ENCODE peak calls at places on chromosomes 3 and 15, in five cellular contexts. S is breast epithelium, P is BE2C, N is astrocyte of the spinal cord, M is cardiac fibroblast. J is an unnamed sample.

GRCh38 chr15:40081691-40082194 is 26.9 kb downstream of the BMF start:
- DNase-seq in S (peak), P (peak), N (peak), M (peak), J (no peak)

GRCh38 chr3:44330444-44330843 is 8.1 kb upstream of the TCAIM start:
- DNase-seq in S (no peak), P (no peak), N (no peak), M (no peak), J (no peak)

GRCh38 chr3:188523291-188523690 is 369.3 kb downstream of the LPP start:
- DNase-seq in S (no peak), P (no peak), N (no peak), M (no peak), J (no peak)

GRCh38 chr3:33982269-33982798 is 183.9 kb downstream of the PDCD6IP start:
- DNase-seq in S (no peak), P (no peak), N (no peak), M (no peak), J (no peak)

GRCh38 chr3:178454714-178455113 is 81.5 kb upstream of the KCNMB2 start:
- DNase-seq in S (no peak), P (no peak), N (peak), M (peak), J (no peak)

GRCh38 chr3:136678981-136679380 is 73.2 kb downstream of the STAG1 start:
- DNase-seq in S (no peak), P (no peak), N (peak), M (peak), J (no peak)

GRCh38 chr3:61685755-61686154 is 124.4 kb downstream of the PTPRG start:
- DNase-seq in S (no peak), P (no peak), N (no peak), M (no peak), J (no peak)

GRCh38 chr3:101687142-101687931 is 819 bp upstream of the RPL24 start:
- DNase-seq in S (no peak), P (no peak), N (no peak), M (no peak), J (no peak)

GRCh38 chr3:155664922-155665695 is 79.8 kb downstream of the PLCH1 start:
- DNase-seq in S (no peak), P (no peak), N (peak), M (peak), J (peak)

GRCh38 chr15:83290236-83290635 is 5.8 kb upstream of the BNC1 start:
- DNase-seq in S (no peak), P (no peak), N (no peak), M (no peak), J (no peak)

GRCh38 chr15:57534279-57534678 is 57.4 kb upstream of the MYZAP start:
- DNase-seq in S (no peak), P (no peak), N (no peak), M (peak), J (no peak)

GRCh38 chr3:42544492-42545283 is 37.1 kb downstream of the SEC22C start:
- DNase-seq in S (peak), P (no peak), N (peak), M (no peak), J (no peak)

GRCh38 chr15:80437492-80437891 is 33.3 kb downstream of the ARNT2 start:
- DNase-seq in S (no peak), P (no peak), N (peak), M (no peak), J (no peak)

GRCh38 chr3:175198991-175199390 is 339.9 kb downstream of the NAALADL2 start:
- DNase-seq in S (no peak), P (no peak), N (no peak), M (no peak), J (no peak)

GRCh38 chr3:49469037-49469875 is 811 bp upstream of the DAG1 start:
- DNase-seq in S (peak), P (peak), N (peak), M (peak), J (peak)

GRCh38 chr3:188855690-188856089 is 316.1 kb upstream of the TPRG1 start:
- DNase-seq in S (no peak), P (no peak), N (no peak), M (no peak), J (no peak)

GRCh38 chr3:195873281-195873887 is 35.0 kb downstream of the TNK2 start:
- DNase-seq in S (no peak), P (no peak), N (no peak), M (no peak), J (no peak)

GRCh38 chr15:78638658-78639314 is 2.2 kb downstream of the CHRNB4 start:
- DNase-seq in S (no peak), P (peak), N (peak), M (peak), J (no peak)

GRCh38 chr15:43749690-43750345 is 3.6 kb downstream of the PDIA3 start:
- DNase-seq in S (no peak), P (no peak), N (peak), M (no peak), J (no peak)

GRCh38 chr3:16040991-16041390 is 133.5 kb upstream of the GALNT15 start:
- DNase-seq in S (no peak), P (no peak), N (no peak), M (no peak), J (no peak)

GRCh38 chr3:50233176-50233575 is 2.8 kb upstream of the GNAI2 start:
- DNase-seq in S (no peak), P (no peak), N (no peak), M (no peak), J (no peak)

GRCh38 chr3:24069045-24069444 is 124.0 kb downstream of the NR1D2 start:
- DNase-seq in S (no peak), P (no peak), N (no peak), M (peak), J (no peak)

GRCh38 chr3:24067483-24067882 is 122.4 kb downstream of the NR1D2 start:
- DNase-seq in S (no peak), P (no peak), N (peak), M (peak), J (no peak)

GRCh38 chr3:24072193-24072592 is 127.1 kb downstream of the NR1D2 start:
- DNase-seq in S (no peak), P (no peak), N (no peak), M (no peak), J (no peak)
- TF ChIP-seq CTCF in S (no peak), P (no peak), N (no peak), M (no peak), J (no peak)

GRCh38 chr3:126346466-126346865 is 10.7 kb downstream of the KLF15 start:
- DNase-seq in S (no peak), P (no peak), N (no peak), M (no peak), J (no peak)

GRCh38 chr3:126349611-126350501 is 7.4 kb downstream of the KLF15 start:
- DNase-seq in S (peak), P (no peak), N (no peak), M (no peak), J (no peak)

GRCh38 chr3:126347543-126348161 is 9.6 kb downstream of the KLF15 start:
- DNase-seq in S (no peak), P (no peak), N (no peak), M (no peak), J (no peak)

GRCh38 chr3:126349071-126349470 is 8.1 kb downstream of the KLF15 start:
- DNase-seq in S (no peak), P (no peak), N (no peak), M (no peak), J (no peak)

GRCh38 chr3:126348308-126348920 is 8.8 kb downstream of the KLF15 start:
- DNase-seq in S (no peak), P (no peak), N (no peak), M (no peak), J (no peak)
- TF ChIP-seq CTCF in S (no peak), P (peak), N (peak), M (peak), J (no peak)

GRCh38 chr3:186722457-186722856 is 5.3 kb downstream of the KNG1 start:
- DNase-seq in S (no peak), P (peak), N (no peak), M (peak), J (no peak)
- TF ChIP-seq CTCF in S (no peak), P (peak), N (peak), M (peak), J (peak)

GRCh38 chr15:48963524-48964113 is at the start of gene SHC4:
- DNase-seq in S (peak), P (peak), N (peak), M (peak), J (no peak)
- TF ChIP-seq CTCF in S (no peak), P (peak), N (peak), M (peak), J (peak)

GRCh38 chr3:186255703-186256331 is 106.2 kb downstream of the DGKG start:
- DNase-seq in S (no peak), P (no peak), N (no peak), M (no peak), J (no peak)
- TF ChIP-seq CTCF in S (no peak), P (peak), N (peak), M (no peak), J (no peak)

GRCh38 chr15:89864958-89865739 is 28.6 kb downstream of the AP3S2 start:
- DNase-seq in S (no peak), P (no peak), N (no peak), M (no peak), J (no peak)
- TF ChIP-seq CTCF in S (no peak), P (no peak), N (peak), M (no peak), J (no peak)

GRCh38 chr3:138326866-138327595 is 2.6 kb downstream of the NME9 start:
- DNase-seq in S (no peak), P (no peak), N (no peak), M (no peak), J (no peak)

GRCh38 chr3:138327831-138328230 is 1.8 kb downstream of the NME9 start:
- DNase-seq in S (no peak), P (no peak), N (no peak), M (no peak), J (no peak)

GRCh38 chr3:138329984-138330293 is 288 bp upstream of the NME9 start:
- DNase-seq in S (no peak), P (no peak), N (no peak), M (no peak), J (no peak)

GRCh38 chr3:138329127-138329983 is at the start of gene NME9:
- DNase-seq in S (peak), P (peak), N (peak), M (peak), J (no peak)

DNA sequence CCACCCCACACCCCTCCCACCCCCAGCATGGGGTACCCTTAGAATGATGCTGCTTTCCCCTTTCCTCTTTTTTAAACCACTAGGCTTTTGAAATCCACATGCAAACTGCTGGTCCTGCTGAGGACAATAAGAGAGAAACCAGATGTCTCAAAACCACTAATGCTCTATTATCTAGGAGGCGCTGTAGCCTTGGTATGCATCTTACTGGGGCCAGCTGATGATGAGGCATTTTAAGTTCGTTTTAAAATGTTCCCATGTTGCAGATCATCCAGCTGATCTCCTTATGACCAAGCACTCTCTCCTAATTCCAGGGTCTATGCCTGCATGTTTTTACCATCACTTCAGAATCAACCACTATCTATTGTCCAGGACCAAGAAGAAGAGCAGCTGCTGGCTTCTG is 1.3 kb downstream of the NME9 start:
- DNase-seq in S (no peak), P (no peak), N (no peak), M (peak), J (no peak)
- TF ChIP-seq CTCF in S (no peak), P (peak), N (no peak), M (peak), J (peak)

GRCh38 chr3:18007980-18008379 is 265.5 kb upstream of the TBC1D5 start:
- DNase-seq in S (no peak), P (no peak), N (peak), M (peak), J (no peak)
- TF ChIP-seq CTCF in S (no peak), P (no peak), N (no peak), M (no peak), J (no peak)

GRCh38 chr3:45887759-45888511 is 1.6 kb downstream of the CCR9 start:
- DNase-seq in S (no peak), P (no peak), N (no peak), M (no peak), J (no peak)

GRCh38 chr3:45884368-45885201 is 1.8 kb upstream of the CCR9 start:
- DNase-seq in S (no peak), P (no peak), N (no peak), M (no peak), J (no peak)

GRCh38 chr3:45889278-45889833 is 3.0 kb downstream of the CCR9 start:
- DNase-seq in S (no peak), P (no peak), N (no peak), M (no peak), J (no peak)

GRCh38 chr3:45887285-45887684 is 942 bp downstream of the CCR9 start:
- DNase-seq in S (no peak), P (no peak), N (no peak), M (no peak), J (no peak)

DNA sequence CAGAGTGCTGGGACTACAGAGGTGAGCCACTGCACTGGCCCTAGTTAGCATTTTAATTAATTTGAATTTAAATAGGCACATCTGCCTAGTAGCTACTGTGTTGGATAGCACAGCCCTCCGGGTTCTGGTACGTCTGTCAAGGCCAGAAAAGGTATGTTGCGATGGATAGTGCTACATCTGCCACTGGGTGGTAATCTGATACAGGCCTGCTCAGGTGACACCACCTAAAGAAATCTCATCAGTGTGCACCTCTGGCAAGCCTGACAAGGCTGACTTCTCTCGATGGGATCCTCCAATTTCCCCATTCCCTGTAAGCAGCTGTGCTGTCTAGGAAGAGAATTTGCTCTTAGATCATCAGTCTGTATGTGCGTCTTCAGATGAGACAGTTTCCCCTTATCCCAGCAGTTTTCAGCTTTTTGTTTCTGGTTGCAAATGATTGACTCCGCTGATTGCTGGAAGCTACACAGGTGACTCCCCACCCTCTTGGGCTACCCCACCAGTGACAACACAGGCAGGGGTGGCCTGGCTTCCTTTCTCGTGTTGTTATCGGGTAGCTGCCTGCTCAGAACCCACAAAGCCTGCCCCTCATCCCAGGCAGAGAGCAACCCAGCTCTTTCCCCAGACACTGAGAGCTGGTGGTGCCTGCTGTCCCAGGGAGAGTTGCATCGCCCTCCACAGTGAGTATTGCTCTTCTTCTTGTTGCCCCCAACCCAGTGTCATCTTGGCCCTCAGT is at the start of gene CCR9:
- DNase-seq in S (no peak), P (no peak), N (no peak), M (no peak), J (no peak)
- TF ChIP-seq CTCF in S (no peak), P (no peak), N (no peak), M (no peak), J (no peak)

GRCh38 chr3:11534783-11535081 is 109.0 kb downstream of the VGLL4 start:
- DNase-seq in S (no peak), P (no peak), N (no peak), M (no peak), J (no peak)

GRCh38 chr3:11535207-11535960 is 108.3 kb downstream of the VGLL4 start:
- DNase-seq in S (no peak), P (no peak), N (no peak), M (no peak), J (no peak)

GRCh38 chr3:11534011-11534782 is 109.5 kb downstream of the VGLL4 start:
- DNase-seq in S (no peak), P (no peak), N (no peak), M (no peak), J (no peak)

GRCh38 chr3:11536936-11537612 is 106.6 kb downstream of the VGLL4 start:
- DNase-seq in S (no peak), P (no peak), N (no peak), M (no peak), J (no peak)

DNA sequence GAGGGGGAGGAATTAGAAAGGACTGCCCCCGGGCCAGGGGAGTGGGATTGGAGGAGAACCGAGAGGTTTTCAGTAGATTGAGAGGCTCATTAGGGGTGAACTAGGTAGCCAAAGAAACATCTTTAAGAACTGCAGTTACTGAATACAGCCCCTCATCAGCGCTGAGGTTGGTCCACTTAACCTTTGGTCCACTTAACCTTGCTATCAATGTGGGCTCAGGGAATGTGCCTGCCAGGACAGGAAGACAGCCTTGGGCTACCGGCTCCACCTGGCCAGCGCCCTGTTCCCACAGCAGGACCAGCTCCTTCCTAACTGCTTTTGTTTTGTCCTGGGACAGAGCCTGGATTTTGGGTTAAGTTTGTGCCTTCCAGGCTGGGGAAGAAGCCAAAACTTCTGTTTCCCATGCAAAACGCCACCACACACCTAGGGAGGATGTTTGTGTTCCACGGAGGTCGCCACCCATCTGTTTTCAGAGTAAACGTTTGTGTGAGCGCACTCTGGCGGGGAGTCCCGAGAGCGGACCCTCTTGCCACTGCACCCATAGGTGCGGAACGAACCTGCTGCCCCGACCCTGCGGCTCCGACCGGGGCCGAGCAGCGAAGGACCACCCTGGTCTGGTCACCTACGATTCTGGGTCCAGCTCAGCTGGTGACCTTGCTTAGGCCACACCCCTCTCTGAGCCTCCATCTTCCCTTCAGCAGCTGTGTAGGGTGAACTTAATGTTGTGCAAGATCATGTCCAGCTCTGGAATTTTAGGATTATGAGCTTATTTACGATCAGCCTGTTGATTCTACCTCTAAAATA is 107.4 kb downstream of the VGLL4 start:
- DNase-seq in S (no peak), P (no peak), N (no peak), M (no peak), J (no peak)
- TF ChIP-seq CTCF in S (no peak), P (no peak), N (no peak), M (no peak), J (no peak)